ENCODE peak calls at places on chromosome 19, in seven cellular contexts. One of them, this sample, is unnamed.

GRCh38 chr19:46392252-46392801 is 21.0 kb downstream of the CCDC8 start:
- DNase-seq in D341Med: no peak
- DNase-seq in AG04450: no peak
- DNase-seq in activated naive CD4-positive, alpha-beta T cell treated with anti-CD3 and anti-CD28 coated beads, Interleukin-2, amount 50 U/mL, for 16 hours: no peak
- DNase-seq in AML-193: no peak
- DNase-seq in midbrain: no peak
- DNase-seq in kidney glomerular epithelial cell: no peak
- DNase-seq in this sample: no peak

GRCh38 chr19:47032171-47032811 is 12.7 kb downstream of the NPAS1 start:
- DNase-seq in AML-193: peak
- DNase-seq in D341Med: peak
- DNase-seq in AG04450: no peak
- DNase-seq in kidney glomerular epithelial cell: no peak
- DNase-seq in midbrain: peak
- DNase-seq in activated naive CD4-positive, alpha-beta T cell treated with anti-CD3 and anti-CD28 coated beads, Interleukin-2, amount 50 U/mL, for 16 hours: peak
- DNase-seq in this sample: no peak

GRCh38 chr19:39407644-39408391 is 1.2 kb downstream of the ZFP36 start:
- DNase-seq in AML-193: no peak
- DNase-seq in kidney glomerular epithelial cell: no peak
- DNase-seq in D341Med: no peak
- DNase-seq in midbrain: no peak
- DNase-seq in AG04450: no peak
- DNase-seq in activated naive CD4-positive, alpha-beta T cell treated with anti-CD3 and anti-CD28 coated beads, Interleukin-2, amount 50 U/mL, for 16 hours: peak
- DNase-seq in this sample: no peak

GRCh38 chr19:28324275-28325060 is 888.5 kb downstream of the UQCRFS1 start:
- DNase-seq in midbrain: no peak
- DNase-seq in AML-193: no peak
- DNase-seq in activated naive CD4-positive, alpha-beta T cell treated with anti-CD3 and anti-CD28 coated beads, Interleukin-2, amount 50 U/mL, for 16 hours: no peak
- DNase-seq in kidney glomerular epithelial cell: no peak
- DNase-seq in AG04450: no peak
- DNase-seq in D341Med: no peak
- DNase-seq in this sample: no peak

GRCh38 chr19:18868380-18869230 is 27.4 kb downstream of the CERS1 start:
- DNase-seq in midbrain: no peak
- DNase-seq in AML-193: no peak
- DNase-seq in AG04450: no peak
- DNase-seq in activated naive CD4-positive, alpha-beta T cell treated with anti-CD3 and anti-CD28 coated beads, Interleukin-2, amount 50 U/mL, for 16 hours: no peak
- DNase-seq in D341Med: no peak
- DNase-seq in kidney glomerular epithelial cell: no peak
- DNase-seq in this sample: no peak

GRCh38 chr19:12567951-12568350 is 16.7 kb upstream of the ZNF564 start:
- DNase-seq in midbrain: no peak
- DNase-seq in AML-193: no peak
- DNase-seq in kidney glomerular epithelial cell: no peak
- DNase-seq in AG04450: no peak
- DNase-seq in D341Med: no peak
- DNase-seq in activated naive CD4-positive, alpha-beta T cell treated with anti-CD3 and anti-CD28 coated beads, Interleukin-2, amount 50 U/mL, for 16 hours: no peak
- DNase-seq in this sample: no peak

GRCh38 chr19:48966541-48967345 is 1.6 kb downstream of the FTL start:
- DNase-seq in AG04450: no peak
- DNase-seq in AML-193: peak
- DNase-seq in kidney glomerular epithelial cell: no peak
- DNase-seq in midbrain: no peak
- DNase-seq in D341Med: no peak
- DNase-seq in activated naive CD4-positive, alpha-beta T cell treated with anti-CD3 and anti-CD28 coated beads, Interleukin-2, amount 50 U/mL, for 16 hours: no peak
- DNase-seq in this sample: no peak

GRCh38 chr19:463483-464130 is 2.8 kb upstream of the SHC2 start:
- DNase-seq in AML-193: no peak
- DNase-seq in midbrain: no peak
- DNase-seq in activated naive CD4-positive, alpha-beta T cell treated with anti-CD3 and anti-CD28 coated beads, Interleukin-2, amount 50 U/mL, for 16 hours: no peak
- DNase-seq in AG04450: no peak
- DNase-seq in D341Med: no peak
- DNase-seq in kidney glomerular epithelial cell: no peak
- DNase-seq in this sample: no peak

GRCh38 chr19:57947088-57947418 is 453 bp downstream of the ZNF256 start:
- DNase-seq in kidney glomerular epithelial cell: no peak
- DNase-seq in AML-193: no peak
- DNase-seq in AG04450: no peak
- DNase-seq in activated naive CD4-positive, alpha-beta T cell treated with anti-CD3 and anti-CD28 coated beads, Interleukin-2, amount 50 U/mL, for 16 hours: no peak
- DNase-seq in midbrain: no peak
- DNase-seq in D341Med: no peak
- DNase-seq in this sample: no peak

GRCh38 chr19:40006273-40006691 is 9.4 kb downstream of the ZNF546 start:
- DNase-seq in AG04450: peak
- DNase-seq in midbrain: no peak
- DNase-seq in kidney glomerular epithelial cell: peak
- DNase-seq in AML-193: no peak
- DNase-seq in D341Med: no peak
- DNase-seq in activated naive CD4-positive, alpha-beta T cell treated with anti-CD3 and anti-CD28 coated beads, Interleukin-2, amount 50 U/mL, for 16 hours: no peak
- DNase-seq in this sample: no peak

GRCh38 chr19:42989851-42990250 is 36.4 kb downstream of the PSG11 start:
- DNase-seq in activated naive CD4-positive, alpha-beta T cell treated with anti-CD3 and anti-CD28 coated beads, Interleukin-2, amount 50 U/mL, for 16 hours: no peak
- DNase-seq in D341Med: no peak
- DNase-seq in AML-193: no peak
- DNase-seq in AG04450: no peak
- DNase-seq in kidney glomerular epithelial cell: no peak
- DNase-seq in midbrain: no peak
- DNase-seq in this sample: no peak

GRCh38 chr19:41706741-41707501 is 1.5 kb upstream of the CEACAM5 start:
- DNase-seq in kidney glomerular epithelial cell: peak
- DNase-seq in AML-193: peak
- DNase-seq in activated naive CD4-positive, alpha-beta T cell treated with anti-CD3 and anti-CD28 coated beads, Interleukin-2, amount 50 U/mL, for 16 hours: peak
- DNase-seq in midbrain: no peak
- DNase-seq in D341Med: peak
- DNase-seq in AG04450: no peak
- DNase-seq in this sample: no peak

GRCh38 chr19:17847538-17848366 is at the start of gene JAK3:
- DNase-seq in D341Med: no peak
- DNase-seq in midbrain: peak
- DNase-seq in AML-193: no peak
- DNase-seq in activated naive CD4-positive, alpha-beta T cell treated with anti-CD3 and anti-CD28 coated beads, Interleukin-2, amount 50 U/mL, for 16 hours: peak
- DNase-seq in AG04450: no peak
- DNase-seq in kidney glomerular epithelial cell: no peak
- DNase-seq in this sample: no peak

GRCh38 chr19:4709440-4710280 is 14.0 kb downstream of the DPP9 start:
- DNase-seq in midbrain: no peak
- DNase-seq in kidney glomerular epithelial cell: no peak
- DNase-seq in AG04450: no peak
- DNase-seq in AML-193: no peak
- DNase-seq in activated naive CD4-positive, alpha-beta T cell treated with anti-CD3 and anti-CD28 coated beads, Interleukin-2, amount 50 U/mL, for 16 hours: no peak
- DNase-seq in D341Med: no peak
- DNase-seq in this sample: no peak

GRCh38 chr19:47240561-47240960 is 9.6 kb upstream of the BBC3 start:
- DNase-seq in activated naive CD4-positive, alpha-beta T cell treated with anti-CD3 and anti-CD28 coated beads, Interleukin-2, amount 50 U/mL, for 16 hours: no peak
- DNase-seq in D341Med: no peak
- DNase-seq in AML-193: no peak
- DNase-seq in kidney glomerular epithelial cell: no peak
- DNase-seq in AG04450: no peak
- DNase-seq in midbrain: no peak
- DNase-seq in this sample: no peak

GRCh38 chr19:37304190-37304883 is 66.6 kb upstream of the ZNF527 start:
- DNase-seq in D341Med: no peak
- DNase-seq in kidney glomerular epithelial cell: no peak
- DNase-seq in midbrain: peak
- DNase-seq in activated naive CD4-positive, alpha-beta T cell treated with anti-CD3 and anti-CD28 coated beads, Interleukin-2, amount 50 U/mL, for 16 hours: no peak
- DNase-seq in AML-193: no peak
- DNase-seq in AG04450: no peak
- DNase-seq in this sample: no peak

GRCh38 chr19:10961763-10962536 is 1.1 kb downstream of the SMARCA4 start:
- DNase-seq in kidney glomerular epithelial cell: no peak
- DNase-seq in D341Med: no peak
- DNase-seq in midbrain: no peak
- DNase-seq in AML-193: no peak
- DNase-seq in AG04450: no peak
- DNase-seq in activated naive CD4-positive, alpha-beta T cell treated with anti-CD3 and anti-CD28 coated beads, Interleukin-2, amount 50 U/mL, for 16 hours: no peak
- DNase-seq in this sample: no peak

GRCh38 chr19:56347163-56347778 is 32.6 kb upstream of the ZSCAN5A start:
- DNase-seq in AML-193: no peak
- DNase-seq in midbrain: no peak
- DNase-seq in kidney glomerular epithelial cell: no peak
- DNase-seq in D341Med: no peak
- DNase-seq in activated naive CD4-positive, alpha-beta T cell treated with anti-CD3 and anti-CD28 coated beads, Interleukin-2, amount 50 U/mL, for 16 hours: no peak
- DNase-seq in AG04450: no peak
- DNase-seq in this sample: no peak

GRCh38 chr19:39557791-39558622 is 18.0 kb upstream of the EID2 start:
- DNase-seq in AML-193: no peak
- DNase-seq in midbrain: no peak
- DNase-seq in D341Med: no peak
- DNase-seq in AG04450: no peak
- DNase-seq in kidney glomerular epithelial cell: no peak
- DNase-seq in activated naive CD4-positive, alpha-beta T cell treated with anti-CD3 and anti-CD28 coated beads, Interleukin-2, amount 50 U/mL, for 16 hours: no peak
- DNase-seq in this sample: no peak

GRCh38 chr19:23956051-23956450 is 41.4 kb downstream of the ZNF726 start:
- DNase-seq in AML-193: no peak
- DNase-seq in midbrain: no peak
- DNase-seq in D341Med: no peak
- DNase-seq in AG04450: no peak
- DNase-seq in kidney glomerular epithelial cell: no peak
- DNase-seq in activated naive CD4-positive, alpha-beta T cell treated with anti-CD3 and anti-CD28 coated beads, Interleukin-2, amount 50 U/mL, for 16 hours: no peak
- DNase-seq in this sample: no peak

This sample was measured in epithelial cell of proximal tubule.